ENCODE peak calls at places on chromosomes 13 and 19, in five cellular contexts. Z, V, I, U and N are unnamed samples.

GRCh38 chr19:55579766-55580621 is 654 bp downstream of the ZNF579 start:
- DNase-seq in Z (peak; percentile 60), V (peak; percentile 59), I (peak; percentile 63), U (no peak), N (no peak)

GRCh38 chr19:19098084-19098702 is 34.4 kb downstream of the SLC25A42 start:
- DNase-seq in Z (no peak), V (no peak), I (no peak), U (peak; percentile 46), N (no peak)

GRCh38 chr13:100646030-100646673 is 28.4 kb downstream of the TMTC4 start:
- DNase-seq in Z (no peak), V (no peak), I (peak; percentile 32), U (peak; percentile 47), N (no peak)

GRCh38 chr13:99265823-99266426 is 7.7 kb upstream of the GPR18 start:
- DNase-seq in Z (no peak), V (no peak), I (peak; percentile 66), U (peak; percentile 75), N (no peak)

GRCh38 chr13:35908221-35908620 is 223.0 kb downstream of the DCLK1 start:
- DNase-seq in Z (no peak), V (no peak), I (no peak), U (no peak), N (no peak)

GRCh38 chr13:77136902-77137420 is 110.0 kb upstream of the FBXL3 start:
- DNase-seq in Z (no peak), V (no peak), I (peak; percentile 89), U (no peak), N (no peak)

GRCh38 chr13:109412232-109412935 is 374.0 kb downstream of the IRS2 start:
- DNase-seq in Z (peak; percentile 51), V (peak; percentile 46), I (peak; percentile 74), U (peak; percentile 56), N (peak; percentile 61)

GRCh38 chr19:34644991-34645461 is 31.9 kb downstream of the SCGB2B2 start:
- DNase-seq in Z (no peak), V (no peak), I (no peak), U (no peak), N (no peak)

GRCh38 chr19:5038631-5039271 is 69.8 kb downstream of the KDM4B start:
- DNase-seq in Z (peak; percentile 62), V (peak; percentile 56), I (peak; percentile 40), U (peak; percentile 60), N (no peak)

GRCh38 chr13:111429064-111429558 is 108.7 kb downstream of the TEX29 start:
- DNase-seq in Z (peak; percentile 88), V (peak; percentile 82), I (peak; percentile 4), U (peak; percentile 69), N (peak; percentile 37)

GRCh38 chr13:91724591-91724990 is 326.2 kb downstream of the GPC5 start:
- DNase-seq in Z (no peak), V (no peak), I (no peak), U (no peak), N (no peak)

GRCh38 chr19:33394006-33394722 is 20.7 kb downstream of the CEBPG start:
- DNase-seq in Z (no peak), V (no peak), I (peak; percentile 40), U (peak; percentile 48), N (no peak)

GRCh38 chr19:1945899-1946298 is 4.9 kb downstream of the CSNK1G2 start:
- DNase-seq in Z (peak; percentile 92), V (peak; percentile 90), I (peak; percentile 44), U (peak; percentile 88), N (no peak)

GRCh38 chr13:20553309-20553708 is 13.6 kb upstream of the IFT88 start:
- DNase-seq in Z (no peak), V (no peak), I (no peak), U (peak; percentile 71), N (no peak)

GRCh38 chr19:45213031-45213430 is 32.2 kb downstream of the EXOC3L2 start:
- DNase-seq in Z (no peak), V (no peak), I (no peak), U (no peak), N (no peak)

GRCh38 chr13:44064376-44064775 is 184.7 kb downstream of the LACC1 start:
- DNase-seq in Z (no peak), V (no peak), I (no peak), U (peak; percentile 56), N (no peak)

GRCh38 chr19:23957660-23958281 is 43.1 kb downstream of the ZNF726 start:
- DNase-seq in Z (no peak), V (no peak), I (peak; percentile 58), U (peak; percentile 97), N (no peak)

GRCh38 chr19:11069451-11070009 is 19.7 kb upstream of the LDLR start:
- DNase-seq in Z (no peak), V (no peak), I (no peak), U (no peak), N (no peak)

GRCh38 chr13:32135655-32136054 is 104.1 kb downstream of the FRY start:
- DNase-seq in Z (no peak), V (no peak), I (peak; percentile 66), U (peak; percentile 40), N (no peak)

GRCh38 chr13:19959831-19960672 is 1.5 kb downstream of the ZMYM2 start:
- DNase-seq in Z (peak; percentile 77), V (peak; percentile 93), I (peak; percentile 95), U (peak; percentile 94), N (peak; percentile 77)

GRCh38 chr13:20391597-20392452 is 133.8 kb downstream of the CRYL1 start:
- DNase-seq in Z (peak; percentile 53), V (no peak), I (no peak), U (peak; percentile 96), N (no peak)

GRCh38 chr19:459724-460511 is 915 bp downstream of the SHC2 start:
- DNase-seq in Z (peak; percentile 85), V (peak; percentile 61), I (peak; percentile 82), U (no peak), N (peak; percentile 60)

GRCh38 chr19:1183543-1184172 is 9.6 kb upstream of the SBNO2 start:
- DNase-seq in Z (no peak), V (peak; percentile 70), I (peak; percentile 74), U (peak; percentile 99), N (no peak)

GRCh38 chr13:100547805-100548204 is 40.8 kb downstream of the GGACT start:
- DNase-seq in Z (peak; percentile 37), V (no peak), I (peak; percentile 24), U (peak; percentile 63), N (no peak)

GRCh38 chr19:55585658-55586339 is 5.2 kb upstream of the ZNF579 start:
- DNase-seq in Z (peak; percentile 92), V (peak; percentile 90), I (peak; percentile 77), U (no peak), N (peak; percentile 84)

GRCh38 chr13:106534844-106535551 is 464 bp downstream of the EFNB2 start:
- DNase-seq in Z (peak; percentile 76), V (no peak), I (peak; percentile 48), U (peak; percentile 27), N (no peak)

GRCh38 chr13:67650471-67650870 is 420.3 kb upstream of the PCDH9 start:
- DNase-seq in Z (no peak), V (no peak), I (no peak), U (no peak), N (no peak)

GRCh38 chr13:28796938-28797257 is 23.2 kb upstream of the MTUS2 start:
- DNase-seq in Z (no peak), V (no peak), I (no peak), U (no peak), N (no peak)

GRCh38 chr19:32200312-32201038 is 144.9 kb upstream of the ZNF507 start:
- DNase-seq in Z (peak; percentile 22), V (no peak), I (no peak), U (no peak), N (no peak)

GRCh38 chr13:98842858-98843481 is 90.5 kb upstream of the SLC15A1 start:
- DNase-seq in Z (peak; percentile 87), V (peak; percentile 82), I (peak; percentile 76), U (peak; percentile 80), N (peak; percentile 68)

GRCh38 chr13:28046981-28047380 is 53.4 kb downstream of the FLT3 start:
- DNase-seq in Z (no peak), V (no peak), I (peak; percentile 83), U (no peak), N (no peak)

GRCh38 chr19:40524133-40524549 is 52.5 kb upstream of the SHKBP1 start:
- DNase-seq in Z (no peak), V (no peak), I (no peak), U (no peak), N (no peak)

GRCh38 chr13:38905861-38906260 is 84.8 kb downstream of the STOML3 start:
- DNase-seq in Z (no peak), V (no peak), I (no peak), U (peak; percentile 96), N (no peak)

GRCh38 chr19:10891360-10892108 is 20.2 kb downstream of the CARM1 start:
- DNase-seq in Z (no peak), V (peak; percentile 26), I (no peak), U (peak; percentile 13), N (no peak)

GRCh38 chr13:74306496-74306895 is 172.3 kb upstream of the KLF12 start:
- DNase-seq in Z (no peak), V (no peak), I (peak; percentile 36), U (no peak), N (no peak)
- H2BK12ac ChIP-seq in Z (no peak overlapping the region), V (no peak overlapping the region), I (no peak overlapping the region), U (no peak overlapping the region), N (no peak overlapping the region)

DNA sequence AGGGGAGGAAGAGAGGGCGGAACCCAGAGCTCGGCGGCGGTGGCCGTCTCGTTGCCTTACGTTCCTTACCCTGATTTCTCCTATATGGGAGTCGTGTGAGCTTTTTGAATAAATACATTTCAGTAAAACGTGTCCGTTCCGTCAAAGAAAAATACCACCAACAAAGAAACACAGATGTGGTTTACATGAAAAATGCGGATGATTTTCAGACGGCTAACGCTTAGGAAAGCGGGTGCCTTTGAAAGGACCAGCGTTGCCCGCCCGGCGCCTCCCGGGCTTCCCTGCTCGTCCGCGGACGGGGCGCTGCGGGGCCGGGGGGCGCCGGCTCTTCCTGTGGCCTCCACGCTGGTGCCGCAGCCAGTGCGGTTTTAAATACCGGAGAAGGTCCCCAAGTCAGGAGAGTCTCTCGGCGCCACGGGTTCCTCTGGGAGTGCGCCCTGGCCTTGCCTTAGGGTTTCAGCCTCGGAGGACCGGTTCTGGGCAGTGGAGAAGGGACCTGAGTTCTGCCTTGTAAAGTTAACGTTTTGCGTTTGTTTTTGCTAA is 813 bp downstream of the UPF3A start:
- DNase-seq in Z (peak; percentile 61), V (peak; percentile 40), I (peak; percentile 87), U (peak; percentile 78), N (peak; percentile 69)
- H3K23ac ChIP-seq in Z (no peak overlapping the region), V (no peak overlapping the region), I (peak overlapping the region; percentile 96), U (no peak overlapping the region), N (no peak overlapping the region)

GRCh38 chr13:40505196-40505595 is 161.2 kb downstream of the FOXO1 start:
- DNase-seq in Z (no peak), V (no peak), I (no peak), U (no peak), N (no peak)
- H2BK12ac ChIP-seq in Z (no peak overlapping the region), V (no peak overlapping the region), I (no peak overlapping the region), U (no peak overlapping the region), N (no peak overlapping the region)

DNA sequence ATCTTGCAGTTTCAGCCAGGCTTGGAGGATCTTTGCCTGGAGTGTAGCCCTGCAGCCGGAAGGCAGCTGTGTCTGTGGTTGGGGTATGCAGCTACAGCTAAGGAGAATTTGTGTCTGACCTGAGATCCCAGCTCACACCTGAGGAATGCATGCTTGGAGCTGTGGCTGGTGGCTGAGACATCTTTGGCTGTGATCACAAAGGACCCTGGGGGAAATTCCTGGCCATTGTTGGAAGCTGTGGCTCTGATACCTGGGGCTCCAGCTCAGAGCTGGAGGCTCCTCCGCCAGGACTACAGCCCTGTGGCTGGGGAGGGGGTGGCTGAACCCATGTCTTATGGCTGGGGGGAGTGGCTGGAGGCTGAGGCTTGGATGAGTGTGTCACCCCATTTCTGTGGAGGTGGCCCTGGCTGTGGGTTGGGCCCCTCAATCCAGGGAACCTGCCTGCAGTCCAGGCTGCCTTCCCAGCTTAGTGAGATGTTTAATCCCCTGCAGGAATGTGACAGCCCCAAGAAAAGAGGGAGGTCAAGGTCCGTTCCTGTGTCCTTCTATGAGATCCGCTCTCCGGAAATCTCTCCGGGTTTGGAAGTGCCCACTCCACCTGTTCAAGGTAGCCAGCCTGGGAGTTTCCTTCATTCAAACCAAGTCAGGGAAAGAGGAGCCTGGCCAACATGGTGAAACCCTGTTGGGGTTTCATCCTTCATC is 27.6 kb downstream of the ARHGEF18 start:
- DNase-seq in Z (no peak), V (peak; percentile 53), I (no peak), U (peak; percentile 98), N (no peak)
- H3K23ac ChIP-seq in Z (no peak overlapping the region), V (no peak overlapping the region), I (no peak overlapping the region), U (no peak overlapping the region), N (no peak overlapping the region)